ENCODE peak calls at places on chromosome 9, in seven cellular contexts. W, N, U, H, F, I and T are unnamed samples.

GRCh38 chr9:557601-558201 is 283.8 kb upstream of the DMRT1 start:
- DNase-seq in U (no peak), I (no peak), W (no peak), F (no peak), N (no peak), H (no peak), T (no peak)

GRCh38 chr9:121654497-121655140 is 3.2 kb downstream of the DAB2IP start:
- DNase-seq in W (no peak), N (no peak), H (peak), F (no peak), I (no peak), U (peak), T (no peak)

GRCh38 chr9:72557549-72557948 is 36.1 kb downstream of the TMC1 start:
- DNase-seq in H (no peak), F (no peak), I (no peak), U (no peak), N (no peak), W (no peak), T (no peak)

GRCh38 chr9:69324549-69325401 is at the start of gene ENTREP1:
- DNase-seq in W (peak), I (peak), F (no peak), N (peak), U (peak), H (peak), T (no peak)

GRCh38 chr9:33881635-33882034 is 64.7 kb downstream of the UBE2R2 start:
- DNase-seq in W (no peak), F (no peak), N (no peak), I (no peak), U (no peak), H (no peak), T (no peak)

GRCh38 chr9:93184439-93185221 is 691 bp downstream of the WNK2 start:
- DNase-seq in U (peak), H (peak), W (no peak), I (peak), N (no peak), F (no peak), T (no peak)

GRCh38 chr9:16133556-16134227 is 580.8 kb downstream of the CCDC171 start:
- DNase-seq in F (no peak), U (peak), N (peak), W (peak), I (no peak), H (peak), T (no peak)

GRCh38 chr9:126534431-126535186 is 79.1 kb upstream of the LMX1B start:
- DNase-seq in U (no peak), W (no peak), H (no peak), N (peak), I (no peak), F (no peak), T (no peak)

GRCh38 chr9:133127340-133127981 is 6.4 kb upstream of the RALGDS start:
- DNase-seq in W (peak), H (peak), U (no peak), I (no peak), F (peak), N (peak), T (no peak)

GRCh38 chr9:114829686-114830085 is 23.8 kb upstream of the TNFSF15 start:
- DNase-seq in N (no peak), H (no peak), W (no peak), I (no peak), U (no peak), F (no peak), T (no peak)

GRCh38 chr9:33329117-33329563 is 38.8 kb downstream of the NFX1 start:
- DNase-seq in W (peak), N (no peak), I (no peak), F (no peak), U (peak), H (peak), T (no peak)

GRCh38 chr9:134440636-134441226 is 114.5 kb downstream of the RXRA start:
- DNase-seq in F (no peak), H (no peak), N (no peak), W (no peak), U (no peak), I (no peak), T (no peak)

GRCh38 chr9:134949681-134950403 is 32.1 kb upstream of the FCN1 start:
- DNase-seq in N (no peak), F (no peak), H (peak), I (no peak), W (no peak), U (no peak), T (no peak)

GRCh38 chr9:16385590-16386578 is 484.6 kb downstream of the BNC2 start:
- DNase-seq in U (no peak), I (no peak), N (no peak), F (no peak), H (no peak), W (no peak), T (no peak)

GRCh38 chr9:18721267-18722079 is 247.5 kb downstream of the ADAMTSL1 start:
- DNase-seq in N (no peak), U (no peak), F (no peak), I (no peak), W (no peak), H (no peak), T (no peak)

DNA sequence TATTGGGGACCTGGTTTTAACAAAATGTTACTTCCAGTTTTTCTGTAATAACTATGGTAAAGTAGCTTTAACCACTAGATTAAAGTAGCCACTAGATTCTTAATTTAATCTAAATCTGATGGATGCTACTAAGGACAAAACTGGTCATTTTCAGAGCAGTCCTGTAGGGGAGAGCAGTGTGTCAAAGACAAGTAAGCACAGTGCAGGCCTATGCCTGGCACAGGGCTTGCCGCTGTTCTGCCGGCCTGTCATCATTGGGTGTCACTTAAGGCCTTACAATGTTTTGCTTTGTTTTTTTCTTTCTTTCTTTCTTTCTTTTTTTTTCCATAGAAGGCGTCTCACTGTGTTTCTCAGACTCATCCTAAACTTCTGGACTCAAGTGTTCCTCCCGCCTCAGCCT is 53.0 kb upstream of the NXNL2 start:
- DNase-seq in H (no peak), F (no peak), I (no peak), U (no peak), W (no peak), N (no peak), T (no peak)
- TF ChIP-seq CTCF in H (no peak), F (no peak), I (no peak), U (no peak), W (no peak), N (no peak), T (no peak)

DNA sequence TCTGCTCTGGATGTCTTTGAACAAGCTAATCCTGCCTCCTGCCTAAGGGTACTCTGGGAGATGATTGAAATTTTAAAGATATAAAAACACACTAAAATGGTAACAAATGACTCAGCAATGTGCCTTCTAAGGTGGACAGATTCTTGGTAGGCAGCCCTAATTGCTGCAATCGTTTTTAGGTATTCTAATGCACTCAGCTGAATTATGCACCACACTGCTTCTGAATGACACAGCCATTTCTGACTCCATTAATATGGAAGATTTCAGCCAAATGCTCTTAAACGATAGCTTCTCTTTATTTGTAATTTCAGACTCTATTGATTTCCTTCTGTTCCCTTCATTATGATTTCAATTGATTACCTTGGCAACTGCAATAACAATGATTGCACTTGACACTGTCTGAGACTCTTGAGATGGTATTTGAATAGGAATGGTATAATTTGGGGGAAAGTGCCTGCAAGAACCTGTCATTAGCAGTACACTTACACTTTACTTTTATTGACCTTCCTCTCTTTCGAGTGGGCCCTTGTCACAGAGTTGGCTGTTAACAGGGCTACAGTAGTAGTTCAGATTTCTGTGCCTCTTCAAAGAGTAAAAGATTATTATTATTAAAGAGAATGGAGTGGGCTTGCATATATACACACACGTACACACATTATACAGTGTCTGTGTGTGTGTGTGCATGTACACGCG is 296.1 kb upstream of the DMAC1 start:
- DNase-seq in H (no peak), W (no peak), I (no peak), F (no peak), U (no peak), N (no peak), T (no peak)
- TF ChIP-seq CTCF in H (no peak), W (no peak), I (no peak), F (no peak), U (no peak), N (no peak), T (no peak)

GRCh38 chr9:112328545-112328944 is 4.9 kb downstream of the PTBP3 start:
- DNase-seq in F (no peak), U (no peak), H (no peak), N (no peak), I (no peak), W (no peak), T (no peak)

GRCh38 chr9:112325127-112325526 is 8.3 kb downstream of the PTBP3 start:
- DNase-seq in U (no peak), W (no peak), I (no peak), H (no peak), N (no peak), F (no peak), T (no peak)

GRCh38 chr9:112325600-112325999 is 7.8 kb downstream of the PTBP3 start:
- DNase-seq in N (no peak), W (peak), H (no peak), F (no peak), U (no peak), I (no peak), T (no peak)

GRCh38 chr9:112326194-112326593 is 7.2 kb downstream of the PTBP3 start:
- DNase-seq in F (no peak), I (no peak), W (no peak), U (no peak), H (no peak), N (no peak), T (no peak)

GRCh38 chr9:112327718-112328450 is 5.5 kb downstream of the PTBP3 start:
- DNase-seq in U (no peak), I (no peak), N (no peak), H (no peak), F (no peak), W (no peak), T (no peak)
- TF ChIP-seq CTCF in U (no peak), I (no peak), N (no peak), H (no peak), F (no peak), W (no peak), T (no peak)

DNA sequence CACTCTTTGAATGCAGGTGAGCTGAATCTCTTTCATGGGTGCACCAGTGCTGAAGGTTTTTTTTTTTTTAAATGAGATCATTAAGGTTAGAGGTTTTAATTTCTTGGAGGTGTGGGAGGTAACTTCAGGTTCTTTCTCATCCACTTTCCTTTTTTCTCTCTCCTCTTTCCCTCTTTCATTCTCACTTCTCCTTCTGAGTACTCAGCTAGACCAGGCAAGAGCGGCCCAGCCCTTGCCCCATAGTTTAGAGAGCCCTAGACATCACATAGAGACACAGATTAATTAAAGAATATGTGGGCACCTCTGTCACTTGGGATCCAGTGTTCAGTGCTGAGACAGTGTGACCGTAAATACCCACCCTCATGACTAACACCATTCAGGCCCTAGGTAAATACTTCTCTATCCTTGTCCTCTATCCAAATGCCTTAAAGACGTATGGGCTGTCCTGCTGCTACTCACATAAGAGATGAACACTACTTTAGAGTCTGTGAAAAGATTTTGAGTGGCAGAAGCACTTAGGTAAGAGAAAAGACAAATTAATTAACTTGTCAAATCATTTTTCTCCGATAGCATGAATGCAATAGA is 174.1 kb downstream of the TLE4 start:
- DNase-seq in U (no peak), W (no peak), N (no peak), I (no peak), H (no peak), F (no peak), T (no peak)
- TF ChIP-seq CTCF in U (no peak), W (no peak), N (no peak), I (no peak), H (no peak), F (no peak), T (no peak)

GRCh38 chr9:98985596-98985995 is 41.9 kb downstream of the COL15A1 start:
- DNase-seq in F (no peak), I (no peak), H (no peak), W (no peak), N (no peak), U (no peak), T (no peak)

GRCh38 chr9:98983295-98984268 is 39.9 kb downstream of the COL15A1 start:
- DNase-seq in F (no peak), N (peak), W (no peak), I (no peak), H (no peak), U (no peak), T (no peak)

GRCh38 chr9:98990181-98990870 is 46.6 kb downstream of the COL15A1 start:
- DNase-seq in I (no peak), F (no peak), W (no peak), H (no peak), U (no peak), N (no peak), T (no peak)

GRCh38 chr9:98989036-98990000 is 45.6 kb downstream of the COL15A1 start:
- DNase-seq in W (no peak), U (no peak), F (no peak), N (peak), I (no peak), H (no peak), T (no peak)

GRCh38 chr9:98986866-98987653 is 43.4 kb downstream of the COL15A1 start:
- DNase-seq in H (no peak), U (no peak), F (no peak), I (no peak), W (no peak), N (no peak), T (no peak)
- TF ChIP-seq CTCF in H (no peak), U (no peak), F (no peak), I (no peak), W (no peak), N (no peak), T (no peak)

DNA sequence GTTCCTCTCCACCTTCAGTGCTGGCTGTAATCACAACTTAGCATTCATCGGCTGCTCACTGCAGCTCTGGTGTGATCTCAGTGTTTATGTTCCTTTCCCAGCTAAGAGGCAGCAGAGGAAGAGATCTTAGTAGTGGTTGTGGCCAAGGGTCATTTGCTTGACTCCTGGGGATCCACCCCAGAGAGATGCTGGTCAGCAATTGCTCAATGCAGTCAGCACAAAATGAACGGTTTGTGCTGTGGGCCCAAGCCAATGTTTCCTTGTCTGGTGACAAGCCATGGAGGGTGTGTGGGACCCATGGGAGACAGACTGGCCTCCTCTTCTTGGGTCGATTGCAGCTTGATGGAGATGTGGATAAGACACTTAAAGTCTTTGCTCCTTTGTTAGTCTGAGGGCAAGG is 16.1 kb upstream of the FRMD3 start:
- DNase-seq in N (no peak), I (no peak), U (no peak), F (no peak), H (no peak), W (no peak), T (no peak)
- TF ChIP-seq CTCF in N (no peak), I (no peak), U (no peak), F (no peak), H (no peak), W (no peak), T (no peak)

GRCh38 chr9:137968235-137968634 is 90.7 kb downstream of the CACNA1B start:
- DNase-seq in H (no peak), W (no peak), N (peak), U (no peak), F (peak), I (no peak), T (no peak)
- TF ChIP-seq CTCF in H (no peak), W (no peak), N (no peak), U (no peak), F (no peak), I (no peak), T (no peak)

GRCh38 chr9:35599763-35600604 is 5.1 kb upstream of the TESK1 start:
- DNase-seq in N (no peak), H (no peak), F (no peak), W (no peak), I (no peak), U (no peak), T (no peak)
- TF ChIP-seq CTCF in N (peak), H (no peak), F (no peak), W (no peak), I (no peak), U (no peak), T (no peak)

DNA sequence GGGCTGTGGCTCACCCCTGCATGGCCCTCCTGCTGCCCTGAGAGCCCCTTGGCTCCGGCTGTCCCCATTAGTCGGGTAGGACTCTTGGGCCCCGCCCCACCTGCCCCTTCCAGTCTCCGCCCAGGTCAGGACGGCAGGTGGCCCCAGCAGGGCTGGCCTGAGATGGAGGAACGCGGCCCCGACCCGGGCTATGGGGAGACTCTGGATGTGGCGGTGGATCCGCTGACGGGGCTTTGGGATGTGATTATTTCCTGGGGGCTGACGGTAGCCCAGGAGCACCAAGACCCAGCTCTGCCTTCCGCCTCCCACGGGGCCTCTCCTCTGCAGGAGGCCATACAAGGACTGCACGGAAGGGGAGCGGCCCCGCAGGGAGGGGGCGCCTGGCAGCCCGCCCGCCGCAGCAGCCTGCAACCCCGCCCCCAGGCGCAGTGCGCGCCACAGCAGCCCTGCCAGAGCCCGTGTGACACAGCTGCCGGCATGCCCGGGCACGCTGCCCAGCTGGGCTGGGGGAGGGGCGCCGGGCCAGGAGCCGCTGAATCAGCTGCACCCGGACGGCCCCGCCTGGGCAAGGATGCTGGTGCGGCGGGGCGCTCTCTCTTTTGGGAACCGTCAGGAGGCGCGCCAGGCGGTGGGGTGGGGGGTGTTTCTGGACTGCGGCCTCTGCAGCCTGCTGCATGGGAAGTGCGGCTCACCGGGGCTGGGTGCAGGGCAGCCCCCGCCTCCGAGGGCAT is 9.2 kb downstream of the TMEM250 start:
- DNase-seq in F (peak), W (peak), U (peak), I (peak), H (peak), N (peak), T (peak)
- TF ChIP-seq CTCF in F (no peak), W (no peak), U (peak), I (no peak), H (no peak), N (peak), T (no peak)